ENCODE peak calls at places on chromosome 18, in four cellular contexts. L is tibial artery, V is fibroblast of the aortic adventitia, Z is bronchial epithelial cell. J is an unnamed sample.

GRCh38 chr18:59048378-59048777 is 91.3 kb upstream of the SEC11C start:
- DNase-seq in Z (no peak), L (no peak), V (no peak), J (no peak)

GRCh38 chr18:55588876-55589595 is 1.0 kb upstream of the TCF4 start:
- DNase-seq in V (no peak), Z (peak; percentile 41), L (no peak), J (no peak)

GRCh38 chr18:26956894-26957293 is 91.4 kb upstream of the AQP4 start:
- DNase-seq in V (no peak), L (no peak), Z (no peak), J (no peak)

GRCh38 chr18:2905802-2906521 is 59.2 kb downstream of the EMILIN2 start:
- DNase-seq in Z (no peak), L (peak; percentile 63), V (no peak), J (peak; percentile 45)

GRCh38 chr18:24602156-24602555 is 141.7 kb downstream of the HRH4 start:
- DNase-seq in Z (no peak), L (no peak), V (no peak), J (no peak)

GRCh38 chr18:62717059-62717849 is 1.9 kb downstream of the PHLPP1 start:
- DNase-seq in V (peak; percentile 61), Z (peak; percentile 95), L (no peak), J (peak; percentile 45)

GRCh38 chr18:73060666-73061270 is 193.0 kb upstream of the NETO1 start:
- DNase-seq in V (peak; percentile 2), L (no peak), Z (peak; percentile 1), J (no peak)

GRCh38 chr18:36096955-36097354 is 29.6 kb upstream of the RPRD1A start:
- DNase-seq in V (no peak), L (no peak), Z (no peak), J (no peak)

GRCh38 chr18:37612941-37613340 is 47.3 kb upstream of the CELF4 start:
- DNase-seq in V (no peak), Z (no peak), L (no peak), J (no peak)

GRCh38 chr18:50826027-50826426 is 6.2 kb upstream of the MRO start:
- DNase-seq in L (no peak), V (no peak), Z (no peak), J (no peak)

GRCh38 chr18:56541790-56542189 is 96.6 kb downstream of the TXNL1 start:
- DNase-seq in Z (no peak), L (no peak), V (no peak), J (no peak)

GRCh38 chr18:73908323-73908722 is 239.3 kb downstream of the FBXO15 start:
- DNase-seq in Z (peak; percentile 29), V (peak; percentile 53), L (no peak), J (peak; percentile 51)

GRCh38 chr18:26652501-26652900 is 104.1 kb upstream of the KCTD1 start:
- DNase-seq in Z (no peak), L (no peak), V (no peak), J (no peak)

GRCh38 chr18:75548353-75548752 is 120.8 kb upstream of the SMIM21 start:
- DNase-seq in Z (no peak), L (no peak), V (no peak), J (peak; percentile 9)

GRCh38 chr18:36680042-36680441 is 148.8 kb downstream of the TPGS2 start:
- DNase-seq in L (no peak), Z (peak; percentile 44), V (no peak), J (no peak)

GRCh38 chr18:70998490-70998889 is 709.6 kb downstream of the SOCS6 start:
- DNase-seq in L (no peak), Z (no peak), V (peak; percentile 39), J (no peak)

GRCh38 chr18:12476955-12477354 is 69.2 kb downstream of the PRELID3A start:
- DNase-seq in Z (no peak), V (no peak), L (no peak), J (no peak)

GRCh38 chr18:12474876-12475275 is 67.1 kb downstream of the PRELID3A start:
- DNase-seq in L (no peak), Z (no peak), V (no peak), J (no peak)

GRCh38 chr18:12479982-12480381 is 72.3 kb downstream of the PRELID3A start:
- DNase-seq in V (no peak), L (no peak), Z (no peak), J (no peak)

GRCh38 chr18:12477606-12478005 is 69.9 kb downstream of the PRELID3A start:
- DNase-seq in V (no peak), L (no peak), Z (no peak), J (no peak)

DNA sequence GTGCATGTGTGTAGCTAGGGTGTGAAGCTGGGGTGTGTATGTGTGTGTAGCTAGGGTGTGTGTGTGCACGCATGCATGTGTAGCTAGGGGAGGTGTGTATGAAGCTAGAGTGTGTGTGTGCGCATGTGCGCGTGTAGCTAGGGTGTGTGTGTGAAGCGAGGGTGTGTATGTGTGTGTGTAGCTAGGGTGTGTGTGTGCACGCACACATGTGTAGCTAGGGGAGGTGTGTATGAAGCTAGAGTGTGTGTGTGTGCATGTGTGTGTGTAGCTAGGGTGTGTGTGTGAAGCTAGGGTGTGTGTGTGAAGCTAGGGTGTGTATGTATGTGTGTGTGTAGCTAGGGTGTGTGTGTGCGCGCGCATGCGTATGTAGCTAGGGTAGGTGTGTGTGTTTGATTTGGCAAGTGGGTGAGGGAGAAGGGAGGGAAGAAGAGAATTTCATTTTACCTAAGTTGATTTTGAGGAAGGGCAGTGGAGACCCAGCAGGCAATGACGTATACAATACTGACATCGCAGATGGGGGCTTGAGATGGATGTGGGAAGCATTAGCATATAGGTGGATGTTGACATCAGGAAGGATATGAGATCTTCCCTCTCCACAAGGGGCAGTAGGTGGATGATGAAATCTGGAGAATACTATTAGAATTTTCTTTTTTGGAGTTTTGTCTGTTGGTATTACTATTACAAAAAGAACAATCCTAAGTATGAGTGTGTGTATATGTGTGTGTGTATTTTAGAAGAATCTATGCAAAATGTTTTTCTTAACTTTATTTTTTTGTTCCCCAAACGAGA is 70.7 kb downstream of the PRELID3A start:
- DNase-seq in V (no peak), L (no peak), Z (no peak), J (no peak)
- TF ChIP-seq CTCF in V (no peak), L (no peak), Z (no peak), J (no peak)

GRCh38 chr18:38867680-38868079 is 1302.1 kb upstream of the CELF4 start:
- DNase-seq in Z (no peak), V (no peak), L (no peak), J (no peak)
- TF ChIP-seq CTCF in Z (no peak), V (no peak), L (no peak), J (no peak)

GRCh38 chr18:67710639-67711038 is 194.1 kb upstream of the DSEL start:
- DNase-seq in Z (peak; percentile 31), V (no peak), L (no peak), J (peak; percentile 20)

DNA sequence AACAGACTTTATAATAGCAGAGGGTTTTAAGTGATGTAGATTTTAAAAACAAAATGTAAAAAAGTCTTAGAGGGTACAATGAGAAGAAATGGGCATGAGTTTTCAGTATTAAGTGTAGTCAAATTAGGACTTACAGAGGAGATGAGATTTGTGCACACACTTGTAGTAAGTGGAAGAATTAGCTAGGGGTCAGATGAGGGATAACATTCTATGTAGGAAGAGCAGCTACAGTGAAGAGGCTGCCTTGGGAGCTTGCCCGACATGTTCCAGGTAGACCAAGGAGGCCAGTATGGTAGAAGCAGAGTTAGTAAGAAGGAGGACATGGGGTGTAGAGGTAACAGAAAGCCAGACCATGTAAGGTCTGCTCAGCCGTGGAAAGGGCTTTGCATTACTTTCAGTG is 189.2 kb upstream of the DSEL start:
- DNase-seq in L (no peak), Z (peak; percentile 33), V (no peak), J (no peak)
- TF ChIP-seq CTCF in L (no peak), Z (peak; percentile 14), V (no peak), J (no peak)

GRCh38 chr18:45841765-45842442 is 16.4 kb downstream of the SIGLEC15 start:
- DNase-seq in L (no peak), V (no peak), Z (no peak), J (no peak)

GRCh38 chr18:45838302-45839070 is 13.0 kb downstream of the SIGLEC15 start:
- DNase-seq in L (no peak), Z (no peak), V (no peak), J (no peak)

GRCh38 chr18:45841060-45841764 is 15.7 kb downstream of the SIGLEC15 start:
- DNase-seq in Z (no peak), L (no peak), V (no peak), J (no peak)

GRCh38 chr18:45837283-45838070 is 12.0 kb downstream of the SIGLEC15 start:
- DNase-seq in L (no peak), V (no peak), Z (peak; percentile 44), J (peak; percentile 80)

DNA sequence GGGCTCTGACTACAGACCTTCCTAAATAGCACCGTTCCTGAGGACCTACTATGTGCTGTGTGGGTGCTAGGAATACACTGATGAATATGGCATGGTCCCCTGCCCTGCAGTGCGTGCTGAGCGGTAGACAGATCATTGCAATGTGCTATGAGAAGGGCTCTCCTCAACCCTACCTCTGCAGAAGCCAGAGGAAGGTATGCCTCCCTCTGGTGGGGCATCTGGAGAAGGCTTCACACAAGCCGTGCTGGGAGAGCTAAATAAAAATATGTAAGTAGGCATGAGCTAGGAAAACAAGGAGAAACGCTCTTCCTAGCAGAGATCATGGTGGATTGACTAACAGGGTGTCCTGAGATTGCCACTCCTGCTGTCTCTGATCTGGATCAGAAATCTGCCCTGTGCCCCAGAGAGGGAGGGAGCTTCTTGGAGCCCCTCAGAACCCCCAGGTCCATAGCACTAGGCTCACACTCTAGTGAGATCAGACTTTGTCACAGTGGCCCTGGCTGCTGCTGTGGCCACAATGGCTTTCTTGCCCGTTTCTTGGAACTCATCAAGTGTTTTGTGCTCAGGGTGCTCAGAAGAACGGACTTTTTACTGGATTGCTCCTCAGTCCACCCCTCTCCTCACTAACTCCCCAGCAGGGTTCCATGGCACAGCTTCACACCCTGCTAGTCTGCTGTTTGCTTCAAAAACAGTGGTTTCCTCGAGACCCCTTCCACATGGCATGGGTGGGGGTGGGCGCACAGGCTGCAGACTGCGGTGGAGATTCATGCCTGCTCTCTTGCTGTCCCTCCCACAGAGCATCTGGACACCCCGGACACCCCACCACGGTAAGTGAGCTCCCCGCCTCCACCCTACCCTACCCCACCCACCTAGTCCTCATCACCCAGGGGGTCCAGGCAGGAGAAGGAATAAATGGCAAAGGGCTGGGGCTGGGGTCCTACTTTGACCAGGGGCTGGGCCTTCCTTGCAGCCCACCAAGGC is 14.2 kb downstream of the SIGLEC15 start:
- DNase-seq in V (peak; percentile 81), Z (peak; percentile 71), L (no peak), J (peak; percentile 71)
- TF ChIP-seq CTCF in V (peak; percentile 77), Z (peak; percentile 83), L (peak; percentile 60), J (peak; percentile 72)